ENCODE peak calls at places on chromosomes 5 and 9, in four cellular contexts. G is GM12878, L is HepG2, J is SK-N-SH. H is an unnamed sample.

GRCh38 chr5:99169309-99169708 is 240.5 kb upstream of the CHD1 start:
- DNase-seq in G (no peak), L (no peak), J (no peak), H (peak)

GRCh38 chr5:52846443-52846842 is 58.7 kb downstream of the ITGA1 start:
- DNase-seq in G (no peak), L (no peak), J (no peak), H (no peak)

GRCh38 chr5:31232273-31232888 is 38.9 kb downstream of the CDH6 start:
- DNase-seq in G (no peak), L (peak), J (peak), H (peak)

GRCh38 chr5:73625905-73626811 is at the start of gene ARHGEF28:
- DNase-seq in G (no peak), L (peak), J (peak), H (peak)

GRCh38 chr9:135456436-135457104 is 23.0 kb upstream of the PPP1R26 start:
- DNase-seq in G (no peak), L (no peak), J (peak), H (no peak)

GRCh38 chr5:72611111-72611724 is 104.0 kb upstream of the ZNF366 start:
- DNase-seq in G (no peak), L (peak), J (peak), H (peak)

GRCh38 chr9:20030671-20031070 is 241.8 kb upstream of the SLC24A2 start:
- DNase-seq in G (no peak), L (no peak), J (no peak), H (no peak)

GRCh38 chr9:36960575-36960955 is 73.5 kb downstream of the PAX5 start:
- DNase-seq in G (no peak), L (no peak), J (no peak), H (no peak)

GRCh38 chr5:158953929-158954534 is 145.7 kb downstream of the EBF1 start:
- DNase-seq in G (peak), L (no peak), J (no peak), H (no peak)

GRCh38 chr5:55344392-55344992 is 36.7 kb downstream of the MTREX start:
- DNase-seq in G (no peak), L (peak), J (peak), H (peak)

GRCh38 chr5:159552751-159553150 is 222.5 kb upstream of the IL12B start:
- DNase-seq in G (no peak), L (no peak), J (no peak), H (no peak)

GRCh38 chr9:16243798-16244197 is 626.7 kb downstream of the BNC2 start:
- DNase-seq in G (no peak), L (no peak), J (no peak), H (no peak)

GRCh38 chr5:139660105-139660915 is 12.2 kb downstream of the CXXC5 start:
- DNase-seq in G (no peak), L (no peak), J (peak), H (no peak)

GRCh38 chr9:115285806-115286205 is 167.8 kb upstream of the TNC start:
- DNase-seq in G (no peak), L (no peak), J (no peak), H (no peak)

GRCh38 chr5:2430606-2431005 is 320.9 kb downstream of the IRX2 start:
- DNase-seq in G (no peak), L (no peak), J (no peak), H (no peak)

GRCh38 chr9:70165006-70165602 is 93.7 kb upstream of the SMC5 start:
- DNase-seq in G (no peak), L (no peak), J (no peak), H (no peak)

GRCh38 chr9:15513335-15513734 is 2.6 kb upstream of the PSIP1 start:
- DNase-seq in G (no peak), L (peak), J (peak), H (peak)

GRCh38 chr9:129497837-129498450 is 123.0 kb downstream of the C9orf50 start:
- DNase-seq in G (no peak), L (no peak), J (no peak), H (no peak)

GRCh38 chr9:137426018-137426681 is 3.0 kb downstream of the NOXA1 start:
- DNase-seq in G (no peak), L (no peak), J (no peak), H (no peak)

GRCh38 chr5:23440703-23441102 is 66.7 kb upstream of the PRDM9 start:
- DNase-seq in G (no peak), L (no peak), J (no peak), H (no peak)

GRCh38 chr9:118643118-118643517 is 726.1 kb downstream of the BRINP1 start:
- DNase-seq in G (no peak), L (no peak), J (no peak), H (peak)

GRCh38 chr5:5979362-5979760 is 399.0 kb downstream of the MED10 start:
- DNase-seq in G (no peak), L (no peak), J (no peak), H (peak)

GRCh38 chr9:119951090-119951489 is 581.9 kb upstream of the BRINP1 start:
- DNase-seq in G (no peak), L (no peak), J (no peak), H (no peak)
- TF ChIP-seq PBX3 in G (no peak), L (no peak), J (no peak), H (no peak)

DNA sequence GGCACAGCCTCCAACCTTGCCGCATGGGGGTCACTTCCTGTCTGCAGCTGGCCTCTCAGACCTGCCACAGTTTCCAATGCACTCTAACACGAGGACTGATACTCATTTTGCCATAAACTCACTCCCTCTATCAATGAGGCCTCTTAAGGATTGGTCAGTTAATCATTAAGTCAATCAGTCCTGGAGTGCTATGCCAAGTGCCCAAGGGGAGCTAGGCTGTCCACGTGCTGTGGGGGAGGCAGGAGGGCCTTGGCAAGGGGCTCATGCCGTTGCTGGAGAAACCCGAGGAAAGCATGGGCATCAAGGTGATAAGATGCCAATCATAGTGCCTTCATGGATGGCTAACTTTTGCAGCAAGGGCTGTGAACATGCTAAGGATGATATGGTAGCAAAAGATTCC is 1.7 kb upstream of the ALDH1B1 start:
- DNase-seq in G (no peak), L (no peak), J (no peak), H (no peak)
- TF ChIP-seq PBX3 in G (no peak), L (no peak), J (no peak), H (no peak)

DNA sequence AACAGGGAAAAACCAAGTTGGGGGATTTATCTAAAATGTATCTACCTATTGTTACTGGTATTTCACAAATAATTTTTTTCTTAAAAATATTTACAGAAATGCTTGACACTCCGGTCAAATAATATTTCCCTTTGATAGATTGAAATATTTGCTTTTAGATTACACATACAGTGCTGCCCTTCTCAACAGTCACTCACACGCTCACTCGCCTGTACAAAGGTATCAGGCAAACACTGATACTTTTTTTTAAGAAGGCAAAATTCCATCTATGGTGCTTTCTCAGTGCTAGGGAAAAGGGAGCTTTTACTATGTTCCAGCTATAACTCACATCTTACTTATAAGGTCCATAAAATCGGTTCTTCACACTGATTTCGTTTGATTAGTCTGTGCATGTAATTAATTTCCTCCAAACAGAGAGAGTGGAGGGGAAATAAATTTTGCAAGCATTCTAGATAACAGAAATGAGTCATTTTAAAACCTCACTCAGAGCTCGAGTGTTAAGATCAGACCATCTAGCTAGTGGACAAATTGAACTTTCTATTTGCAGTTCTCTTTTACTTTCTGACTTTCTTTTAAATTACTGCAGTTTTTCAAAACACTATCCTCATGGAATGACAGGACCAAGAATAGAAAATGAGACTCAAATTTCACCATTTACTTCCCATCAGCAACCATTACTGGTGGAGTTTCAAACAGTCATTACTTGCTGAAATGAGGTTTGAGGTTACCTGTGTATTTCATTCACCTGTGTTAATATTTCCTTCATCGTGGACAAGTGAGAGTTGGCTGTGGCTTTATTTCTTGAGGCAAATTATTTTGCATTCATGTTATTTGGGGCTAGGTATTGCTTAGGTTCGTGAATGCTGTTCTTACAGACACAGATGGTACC is 273.2 kb downstream of the RAB3C start:
- DNase-seq in G (no peak), L (no peak), J (no peak), H (no peak)
- TF ChIP-seq PBX3 in G (no peak), L (no peak), J (no peak), H (no peak)

GRCh38 chr9:110142868-110143866 is 64.8 kb downstream of the C9orf152 start:
- DNase-seq in G (no peak), L (no peak), J (peak), H (peak)
- TF ChIP-seq PBX3 in G (no peak), L (no peak), J (no peak), H (no peak)

GRCh38 chr5:110354341-110354740 is 372.1 kb downstream of the TMEM232 start:
- DNase-seq in G (no peak), L (no peak), J (no peak), H (no peak)
- TF ChIP-seq PBX3 in G (no peak), L (no peak), J (peak), H (no peak)

DNA sequence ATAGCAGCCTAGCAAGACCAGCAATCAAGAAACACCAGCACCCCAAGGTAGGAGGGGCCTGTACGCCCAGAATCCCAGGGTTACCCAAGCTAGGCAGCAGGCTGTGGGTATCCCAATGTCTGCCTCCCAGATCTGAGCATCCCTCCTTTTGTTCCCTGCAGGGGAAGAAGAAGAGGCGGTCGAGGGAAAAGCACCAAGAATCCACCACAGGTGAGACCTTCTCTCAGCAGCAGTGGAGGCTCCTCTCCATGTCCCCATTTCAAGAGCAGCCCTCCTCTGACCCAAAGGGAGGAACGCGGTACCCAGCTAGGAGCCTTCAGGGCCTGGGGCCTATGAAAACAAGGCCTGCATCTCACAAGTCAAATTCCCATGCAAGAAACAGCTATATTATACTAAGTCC is 28.9 kb downstream of the TCF7 start:
- DNase-seq in G (no peak), L (no peak), J (no peak), H (no peak)
- TF ChIP-seq PBX3 in G (no peak), L (no peak), J (no peak), H (no peak)

GRCh38 chr9:38389313-38389712 is 3.2 kb upstream of the ALDH1B1 start:
- DNase-seq in G (no peak), L (peak), J (no peak), H (no peak)
- TF ChIP-seq PBX3 in G (no peak), L (no peak), J (no peak), H (no peak)

DNA sequence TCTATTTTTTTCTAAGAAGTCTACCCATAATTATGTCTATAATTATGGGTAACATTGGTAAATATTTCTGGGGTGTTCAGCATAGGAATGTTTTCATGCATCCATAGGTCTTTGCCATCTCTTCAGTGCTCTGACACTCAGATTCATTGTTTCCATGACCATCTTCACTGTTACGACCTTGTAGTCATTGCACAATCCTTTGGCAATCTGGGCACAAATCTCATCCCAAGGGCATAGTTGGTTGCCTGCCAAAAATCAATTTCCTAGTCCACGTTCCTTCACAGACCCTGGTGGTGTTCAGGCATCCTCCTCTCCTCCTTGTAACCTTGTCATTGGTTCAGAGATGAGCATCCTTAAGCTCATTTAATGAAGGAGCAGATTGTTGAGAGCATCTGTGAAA is 1400.7 kb downstream of the CDH12 start:
- DNase-seq in G (no peak), L (peak), J (no peak), H (no peak)
- TF ChIP-seq PBX3 in G (no peak), L (no peak), J (no peak), H (no peak)

GRCh38 chr5:91150636-91151035 is 232.5 kb downstream of the ARRDC3 start:
- DNase-seq in G (no peak), L (no peak), J (no peak), H (no peak)

GRCh38 chr5:91155238-91155637 is 227.9 kb downstream of the ARRDC3 start:
- DNase-seq in G (no peak), L (no peak), J (no peak), H (no peak)

GRCh38 chr5:91150189-91150588 is 232.9 kb downstream of the ARRDC3 start:
- DNase-seq in G (no peak), L (no peak), J (no peak), H (peak)

GRCh38 chr5:91154338-91154737 is 228.8 kb downstream of the ARRDC3 start:
- DNase-seq in G (no peak), L (no peak), J (no peak), H (no peak)

GRCh38 chr5:91151947-91152346 is 231.2 kb downstream of the ARRDC3 start:
- DNase-seq in G (no peak), L (peak), J (no peak), H (peak)
- TF ChIP-seq PBX3 in G (no peak), L (no peak), J (peak), H (no peak)